ENCODE peak calls at places on chromosome 3, in eight cellular contexts. One of them, this sample, is unnamed.

GRCh38 chr3:16866447-16867025 is 18.2 kb upstream of the PLCL2 start:
- DNase-seq in transverse colon: no peak
- DNase-seq in dorsolateral prefrontal cortex: no peak
- DNase-seq in heart left ventricle: no peak
- DNase-seq in fibroblast of lung: peak
- DNase-seq in H9: no peak
- DNase-seq in stomach: no peak
- DNase-seq in type B pancreatic cell: no peak
- DNase-seq in this sample: no peak

GRCh38 chr3:193970773-193971206 is 165.2 kb upstream of the HES1 start:
- DNase-seq in stomach: no peak
- DNase-seq in transverse colon: no peak
- DNase-seq in type B pancreatic cell: no peak
- DNase-seq in dorsolateral prefrontal cortex: no peak
- DNase-seq in fibroblast of lung: peak
- DNase-seq in heart left ventricle: no peak
- DNase-seq in H9: no peak
- DNase-seq in this sample: no peak

GRCh38 chr3:187694801-187695200 is 7.6 kb downstream of the RTP2 start:
- DNase-seq in stomach: no peak
- DNase-seq in heart left ventricle: no peak
- DNase-seq in transverse colon: no peak
- DNase-seq in type B pancreatic cell: no peak
- DNase-seq in dorsolateral prefrontal cortex: no peak
- DNase-seq in fibroblast of lung: peak
- DNase-seq in H9: no peak
- DNase-seq in this sample: no peak

GRCh38 chr3:195916291-195916690 is 7.9 kb upstream of the TNK2 start:
- DNase-seq in H9: no peak
- DNase-seq in transverse colon: no peak
- DNase-seq in stomach: no peak
- DNase-seq in heart left ventricle: no peak
- DNase-seq in type B pancreatic cell: no peak
- DNase-seq in fibroblast of lung: no peak
- DNase-seq in dorsolateral prefrontal cortex: no peak
- DNase-seq in this sample: no peak

GRCh38 chr3:141052570-141053069 is 1.5 kb downstream of the SPSB4 start:
- DNase-seq in type B pancreatic cell: no peak
- DNase-seq in H9: peak
- DNase-seq in heart left ventricle: no peak
- DNase-seq in stomach: no peak
- DNase-seq in fibroblast of lung: no peak
- DNase-seq in dorsolateral prefrontal cortex: no peak
- DNase-seq in transverse colon: no peak
- DNase-seq in this sample: no peak

GRCh38 chr3:131973731-131974130 is 61.1 kb downstream of the CPNE4 start:
- DNase-seq in dorsolateral prefrontal cortex: no peak
- DNase-seq in type B pancreatic cell: no peak
- DNase-seq in fibroblast of lung: peak
- DNase-seq in H9: no peak
- DNase-seq in stomach: no peak
- DNase-seq in heart left ventricle: no peak
- DNase-seq in transverse colon: no peak
- DNase-seq in this sample: no peak

GRCh38 chr3:139353920-139354556 is 10.2 kb downstream of the MRPS22 start:
- DNase-seq in type B pancreatic cell: no peak
- DNase-seq in heart left ventricle: no peak
- DNase-seq in fibroblast of lung: peak
- DNase-seq in dorsolateral prefrontal cortex: peak
- DNase-seq in H9: no peak
- DNase-seq in stomach: no peak
- DNase-seq in transverse colon: no peak
- DNase-seq in this sample: no peak

GRCh38 chr3:113097821-113098516 is 107.2 kb downstream of the GTPBP8 start:
- DNase-seq in heart left ventricle: no peak
- DNase-seq in fibroblast of lung: peak
- DNase-seq in H9: no peak
- DNase-seq in stomach: no peak
- DNase-seq in type B pancreatic cell: no peak
- DNase-seq in transverse colon: no peak
- DNase-seq in dorsolateral prefrontal cortex: no peak
- DNase-seq in this sample: no peak

GRCh38 chr3:194281766-194282165 is 69.4 kb downstream of the CPN2 start:
- DNase-seq in type B pancreatic cell: no peak
- DNase-seq in transverse colon: peak
- DNase-seq in H9: peak
- DNase-seq in dorsolateral prefrontal cortex: no peak
- DNase-seq in heart left ventricle: no peak
- DNase-seq in fibroblast of lung: no peak
- DNase-seq in stomach: no peak
- DNase-seq in this sample: no peak

GRCh38 chr3:45966969-45967640 is 23.8 kb downstream of the CXCR6 start:
- DNase-seq in stomach: no peak
- DNase-seq in H9: no peak
- DNase-seq in heart left ventricle: no peak
- DNase-seq in dorsolateral prefrontal cortex: peak
- DNase-seq in type B pancreatic cell: no peak
- DNase-seq in transverse colon: no peak
- DNase-seq in fibroblast of lung: no peak
- DNase-seq in this sample: no peak

GRCh38 chr3:126668450-126669401 is 13.8 kb upstream of the TXNRD3 start:
- DNase-seq in transverse colon: no peak
- DNase-seq in dorsolateral prefrontal cortex: no peak
- DNase-seq in fibroblast of lung: no peak
- DNase-seq in heart left ventricle: no peak
- DNase-seq in type B pancreatic cell: no peak
- DNase-seq in H9: no peak
- DNase-seq in stomach: no peak
- DNase-seq in this sample: no peak

GRCh38 chr3:192933779-192934456 is 16.3 kb upstream of the MB21D2 start:
- DNase-seq in transverse colon: no peak
- DNase-seq in stomach: no peak
- DNase-seq in fibroblast of lung: peak
- DNase-seq in heart left ventricle: no peak
- DNase-seq in type B pancreatic cell: no peak
- DNase-seq in dorsolateral prefrontal cortex: no peak
- DNase-seq in H9: no peak
- DNase-seq in this sample: no peak

GRCh38 chr3:50164056-50164455 is 8.9 kb downstream of the SEMA3F start:
- DNase-seq in dorsolateral prefrontal cortex: peak
- DNase-seq in fibroblast of lung: peak
- DNase-seq in H9: no peak
- DNase-seq in type B pancreatic cell: no peak
- DNase-seq in heart left ventricle: peak
- DNase-seq in stomach: peak
- DNase-seq in transverse colon: peak
- DNase-seq in this sample: no peak

GRCh38 chr3:16063603-16064002 is 110.9 kb upstream of the GALNT15 start:
- DNase-seq in transverse colon: no peak
- DNase-seq in heart left ventricle: no peak
- DNase-seq in H9: no peak
- DNase-seq in fibroblast of lung: no peak
- DNase-seq in stomach: no peak
- DNase-seq in type B pancreatic cell: no peak
- DNase-seq in dorsolateral prefrontal cortex: peak
- DNase-seq in this sample: no peak

GRCh38 chr3:14899993-14900618 is 47.3 kb upstream of the NR2C2 start:
- DNase-seq in transverse colon: peak
- DNase-seq in stomach: peak
- DNase-seq in type B pancreatic cell: no peak
- DNase-seq in dorsolateral prefrontal cortex: no peak
- DNase-seq in H9: peak
- DNase-seq in heart left ventricle: no peak
- DNase-seq in fibroblast of lung: no peak
- DNase-seq in this sample: no peak

GRCh38 chr3:138890555-138891187 is 55.9 kb upstream of the PIK3CB start:
- DNase-seq in dorsolateral prefrontal cortex: no peak
- DNase-seq in fibroblast of lung: no peak
- DNase-seq in transverse colon: no peak
- DNase-seq in heart left ventricle: no peak
- DNase-seq in type B pancreatic cell: no peak
- DNase-seq in H9: no peak
- DNase-seq in stomach: no peak
- DNase-seq in this sample: peak

GRCh38 chr3:51830345-51830744 is 31.1 kb upstream of the IQCF2 start:
- DNase-seq in stomach: no peak
- DNase-seq in dorsolateral prefrontal cortex: no peak
- DNase-seq in type B pancreatic cell: no peak
- DNase-seq in H9: no peak
- DNase-seq in fibroblast of lung: no peak
- DNase-seq in transverse colon: no peak
- DNase-seq in heart left ventricle: no peak
- DNase-seq in this sample: no peak

GRCh38 chr3:108131105-108131794 is 40.4 kb upstream of the CD47 start:
- DNase-seq in heart left ventricle: no peak
- DNase-seq in H9: no peak
- DNase-seq in fibroblast of lung: peak
- DNase-seq in stomach: no peak
- DNase-seq in dorsolateral prefrontal cortex: no peak
- DNase-seq in transverse colon: no peak
- DNase-seq in type B pancreatic cell: no peak
- DNase-seq in this sample: no peak

GRCh38 chr3:115245899-115246298 is 98.8 kb upstream of the ZBTB20 start:
- DNase-seq in H9: no peak
- DNase-seq in fibroblast of lung: peak
- DNase-seq in heart left ventricle: no peak
- DNase-seq in transverse colon: no peak
- DNase-seq in type B pancreatic cell: no peak
- DNase-seq in stomach: no peak
- DNase-seq in dorsolateral prefrontal cortex: no peak
- DNase-seq in this sample: no peak

DNA sequence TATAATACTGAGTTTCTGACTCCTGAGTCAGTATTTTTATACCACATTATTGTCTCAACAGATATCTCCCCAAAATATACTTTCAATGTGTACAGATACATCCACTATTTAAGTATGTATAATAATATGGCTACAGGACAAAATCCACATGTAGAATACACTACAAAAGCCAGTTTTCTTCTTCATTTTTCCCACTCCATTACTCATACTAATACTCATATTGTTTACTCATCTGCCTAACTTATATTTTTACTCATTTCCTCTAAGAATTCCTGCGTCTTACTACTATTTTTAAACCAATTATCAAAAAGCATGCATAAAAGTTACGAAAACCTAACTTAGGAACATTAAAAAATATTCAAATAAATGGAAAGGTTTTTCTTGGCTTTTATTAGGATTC is 440.8 kb downstream of the ZNF385D start:
- DNase-seq in dorsolateral prefrontal cortex: no peak
- DNase-seq in H9: no peak
- DNase-seq in fibroblast of lung: peak
- DNase-seq in type B pancreatic cell: no peak
- DNase-seq in transverse colon: no peak
- DNase-seq in heart left ventricle: no peak
- DNase-seq in stomach: no peak
- DNase-seq in this sample: no peak
- TF ChIP-seq CTCF in dorsolateral prefrontal cortex: no peak
- TF ChIP-seq CTCF in H9: no peak
- TF ChIP-seq CTCF in fibroblast of lung: no peak
- TF ChIP-seq CTCF in type B pancreatic cell: no peak
- TF ChIP-seq CTCF in transverse colon: no peak
- TF ChIP-seq CTCF in heart left ventricle: no peak
- TF ChIP-seq CTCF in stomach: no peak
- TF ChIP-seq CTCF in this sample: no peak

GRCh38 chr3:191476053-191476787 is 15.3 kb downstream of the PYDC2 start:
- DNase-seq in type B pancreatic cell: no peak
- DNase-seq in H9: no peak
- DNase-seq in stomach: no peak
- DNase-seq in fibroblast of lung: peak
- DNase-seq in heart left ventricle: no peak
- DNase-seq in transverse colon: no peak
- DNase-seq in dorsolateral prefrontal cortex: no peak
- DNase-seq in this sample: no peak
- TF ChIP-seq CTCF in type B pancreatic cell: no peak
- TF ChIP-seq CTCF in H9: no peak
- TF ChIP-seq CTCF in stomach: no peak
- TF ChIP-seq CTCF in fibroblast of lung: no peak
- TF ChIP-seq CTCF in heart left ventricle: no peak
- TF ChIP-seq CTCF in transverse colon: no peak
- TF ChIP-seq CTCF in dorsolateral prefrontal cortex: no peak
- TF ChIP-seq CTCF in this sample: no peak

DNA sequence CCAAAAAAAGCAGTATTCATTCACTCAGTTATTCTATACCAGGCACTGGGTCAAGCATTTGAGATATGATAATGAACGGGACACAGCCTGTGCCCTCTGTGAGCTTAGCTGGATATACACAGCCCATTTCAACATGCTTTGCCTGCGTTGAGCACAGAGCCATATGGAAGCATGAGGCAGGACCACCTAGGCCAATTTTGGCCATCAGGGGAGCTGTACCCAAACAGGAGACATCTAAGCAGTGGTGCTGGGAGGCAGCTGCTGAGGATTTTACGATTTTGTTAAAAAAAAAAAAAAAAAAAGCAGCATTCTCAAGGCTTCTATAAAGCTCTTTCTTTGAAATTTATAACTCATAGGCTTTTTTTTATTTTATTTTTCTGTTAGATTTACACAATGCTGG is 87.2 kb upstream of the SLC2A2 start:
- DNase-seq in fibroblast of lung: no peak
- DNase-seq in dorsolateral prefrontal cortex: no peak
- DNase-seq in heart left ventricle: no peak
- DNase-seq in stomach: no peak
- DNase-seq in transverse colon: no peak
- DNase-seq in H9: peak
- DNase-seq in type B pancreatic cell: no peak
- DNase-seq in this sample: no peak
- TF ChIP-seq CTCF in fibroblast of lung: peak
- TF ChIP-seq CTCF in dorsolateral prefrontal cortex: no peak
- TF ChIP-seq CTCF in heart left ventricle: no peak
- TF ChIP-seq CTCF in stomach: no peak
- TF ChIP-seq CTCF in transverse colon: no peak
- TF ChIP-seq CTCF in H9: peak
- TF ChIP-seq CTCF in type B pancreatic cell: peak
- TF ChIP-seq CTCF in this sample: no peak

GRCh38 chr3:98185180-98185579 is 18.7 kb downstream of the OR5H15 start:
- DNase-seq in dorsolateral prefrontal cortex: no peak
- DNase-seq in type B pancreatic cell: no peak
- DNase-seq in fibroblast of lung: no peak
- DNase-seq in H9: peak
- DNase-seq in transverse colon: no peak
- DNase-seq in stomach: no peak
- DNase-seq in heart left ventricle: no peak
- DNase-seq in this sample: no peak
- TF ChIP-seq CTCF in dorsolateral prefrontal cortex: no peak
- TF ChIP-seq CTCF in type B pancreatic cell: peak
- TF ChIP-seq CTCF in fibroblast of lung: no peak
- TF ChIP-seq CTCF in H9: peak
- TF ChIP-seq CTCF in transverse colon: no peak
- TF ChIP-seq CTCF in stomach: no peak
- TF ChIP-seq CTCF in heart left ventricle: no peak
- TF ChIP-seq CTCF in this sample: no peak

GRCh38 chr3:156455839-156456238 is 99.1 kb downstream of the SSR3 start:
- DNase-seq in transverse colon: no peak
- DNase-seq in type B pancreatic cell: no peak
- DNase-seq in fibroblast of lung: no peak
- DNase-seq in heart left ventricle: no peak
- DNase-seq in stomach: no peak
- DNase-seq in dorsolateral prefrontal cortex: no peak
- DNase-seq in H9: peak
- DNase-seq in this sample: no peak
- TF ChIP-seq CTCF in transverse colon: no peak
- TF ChIP-seq CTCF in type B pancreatic cell: peak
- TF ChIP-seq CTCF in fibroblast of lung: no peak
- TF ChIP-seq CTCF in heart left ventricle: no peak
- TF ChIP-seq CTCF in stomach: no peak
- TF ChIP-seq CTCF in dorsolateral prefrontal cortex: no peak
- TF ChIP-seq CTCF in H9: peak
- TF ChIP-seq CTCF in this sample: no peak